ENCODE peak calls at places on chromosomes 3 and 15, in five cellular contexts. V is AG09309, G is OCI-LY7, U is fibroblast of villous mesenchyme, J is WTC11. K is an unnamed sample.

GRCh38 chr15:99447497-99448371 is 118.0 kb upstream of the MEF2A start:
- DNase-seq in V (no peak), G (peak), U (no peak), J (peak), K (peak)

GRCh38 chr15:72740202-72740601 is 43.4 kb downstream of the ADPGK start:
- DNase-seq in V (peak), G (peak), U (no peak), J (no peak), K (no peak)

GRCh38 chr15:62940755-62941361 is 101.7 kb upstream of the TPM1 start:
- DNase-seq in V (peak), G (no peak), U (peak), J (no peak), K (no peak)

GRCh38 chr3:140342668-140343067 is 335.2 kb upstream of the TRIM42 start:
- DNase-seq in V (no peak), G (no peak), U (no peak), J (no peak), K (no peak)

GRCh38 chr3:130992344-130992743 is 34.3 kb downstream of the ASTE1 start:
- DNase-seq in V (no peak), G (no peak), U (no peak), J (no peak), K (no peak)

GRCh38 chr15:48493763-48494225 is 151.7 kb downstream of the FBN1 start:
- DNase-seq in V (no peak), G (no peak), U (no peak), J (no peak), K (no peak)

GRCh38 chr15:67127925-67128324 is 62.5 kb downstream of the SMAD3 start:
- DNase-seq in V (peak), G (no peak), U (peak), J (no peak), K (no peak)

GRCh38 chr3:147341727-147342126 is 64.6 kb downstream of the ZIC4 start:
- DNase-seq in V (no peak), G (no peak), U (no peak), J (peak), K (no peak)

GRCh38 chr3:38828681-38829080 is 12.7 kb upstream of the SCN10A start:
- DNase-seq in V (no peak), G (no peak), U (no peak), J (no peak), K (no peak)

GRCh38 chr3:107798381-107798780 is 275.6 kb downstream of the BBX start:
- DNase-seq in V (no peak), G (no peak), U (peak), J (no peak), K (no peak)

GRCh38 chr3:53597136-53597915 is 102.9 kb downstream of the CACNA1D start:
- DNase-seq in V (no peak), G (no peak), U (no peak), J (no peak), K (no peak)

GRCh38 chr15:76337047-76337738 is 620 bp downstream of the ISL2 start:
- DNase-seq in V (no peak), G (peak), U (peak), J (no peak), K (peak)

GRCh38 chr3:133413166-133414020 is 13.5 kb downstream of the BFSP2 start:
- DNase-seq in V (no peak), G (no peak), U (peak), J (no peak), K (no peak)

GRCh38 chr15:61974759-61975158 is 85.5 kb downstream of the VPS13C start:
- DNase-seq in V (peak), G (no peak), U (peak), J (no peak), K (no peak)

GRCh38 chr15:78103406-78104118 is 11.2 kb downstream of the SH2D7 start:
- DNase-seq in V (no peak), G (peak), U (no peak), J (no peak), K (no peak)

GRCh38 chr15:85531083-85531482 is 150.7 kb downstream of the AKAP13 start:
- DNase-seq in V (no peak), G (no peak), U (peak), J (no peak), K (no peak)

GRCh38 chr3:185976977-185977678 is 39.3 kb upstream of the TRA2B start:
- DNase-seq in V (no peak), G (peak), U (peak), J (peak), K (peak)

GRCh38 chr3:125079675-125080045 is 23.9 kb upstream of the HEG1 start:
- DNase-seq in V (no peak), G (no peak), U (peak), J (no peak), K (no peak)

GRCh38 chr15:31341501-31342195 is 15.0 kb downstream of the KLF13 start:
- DNase-seq in V (no peak), G (peak), U (no peak), J (no peak), K (no peak)

GRCh38 chr3:40718681-40719080 is 193.9 kb downstream of the ZNF621 start:
- DNase-seq in V (no peak), G (peak), U (no peak), J (no peak), K (no peak)

GRCh38 chr15:54353726-54354125 is 375.5 kb downstream of the UNC13C start:
- DNase-seq in V (no peak), G (no peak), U (no peak), J (no peak), K (no peak)

GRCh38 chr3:139521144-139521543 is 18.4 kb downstream of the RBP1 start:
- DNase-seq in V (no peak), G (no peak), U (no peak), J (no peak), K (no peak)

GRCh38 chr15:67915374-67916050 is 75.7 kb upstream of the RNU6-1 start:
- DNase-seq in V (no peak), G (no peak), U (peak), J (no peak), K (peak)

GRCh38 chr15:59532770-59533379 is 78.7 kb upstream of the GCNT3 start:
- DNase-seq in V (no peak), G (peak), U (peak), J (peak), K (peak)

GRCh38 chr3:185365281-185366211 is 2.6 kb downstream of the MAP3K13 start:
- DNase-seq in V (no peak), G (no peak), U (no peak), J (no peak), K (no peak)

GRCh38 chr3:140186421-140186920 is 251.5 kb downstream of the CLSTN2 start:
- DNase-seq in V (peak), G (no peak), U (peak), J (no peak), K (no peak)

GRCh38 chr15:60854858-60855568 is 374.1 kb downstream of the RORA start:
- DNase-seq in V (no peak), G (no peak), U (no peak), J (no peak), K (no peak)

GRCh38 chr3:100006570-100007271 is 107.6 kb downstream of the FILIP1L start:
- DNase-seq in V (no peak), G (no peak), U (peak), J (no peak), K (no peak)

GRCh38 chr15:33844186-33844585 is 124.1 kb upstream of the CHRM5 start:
- DNase-seq in V (no peak), G (no peak), U (no peak), J (no peak), K (no peak)

GRCh38 chr3:156160653-156161052 is 40.3 kb downstream of the KCNAB1 start:
- DNase-seq in V (no peak), G (no peak), U (no peak), J (no peak), K (no peak)

GRCh38 chr15:53811530-53811929 is 52.1 kb upstream of the WDR72 start:
- DNase-seq in V (no peak), G (peak), U (no peak), J (no peak), K (no peak)

GRCh38 chr3:132723551-132723950 is 1.3 kb upstream of the NPHP3 start:
- DNase-seq in V (no peak), G (no peak), U (no peak), J (no peak), K (no peak)

DNA sequence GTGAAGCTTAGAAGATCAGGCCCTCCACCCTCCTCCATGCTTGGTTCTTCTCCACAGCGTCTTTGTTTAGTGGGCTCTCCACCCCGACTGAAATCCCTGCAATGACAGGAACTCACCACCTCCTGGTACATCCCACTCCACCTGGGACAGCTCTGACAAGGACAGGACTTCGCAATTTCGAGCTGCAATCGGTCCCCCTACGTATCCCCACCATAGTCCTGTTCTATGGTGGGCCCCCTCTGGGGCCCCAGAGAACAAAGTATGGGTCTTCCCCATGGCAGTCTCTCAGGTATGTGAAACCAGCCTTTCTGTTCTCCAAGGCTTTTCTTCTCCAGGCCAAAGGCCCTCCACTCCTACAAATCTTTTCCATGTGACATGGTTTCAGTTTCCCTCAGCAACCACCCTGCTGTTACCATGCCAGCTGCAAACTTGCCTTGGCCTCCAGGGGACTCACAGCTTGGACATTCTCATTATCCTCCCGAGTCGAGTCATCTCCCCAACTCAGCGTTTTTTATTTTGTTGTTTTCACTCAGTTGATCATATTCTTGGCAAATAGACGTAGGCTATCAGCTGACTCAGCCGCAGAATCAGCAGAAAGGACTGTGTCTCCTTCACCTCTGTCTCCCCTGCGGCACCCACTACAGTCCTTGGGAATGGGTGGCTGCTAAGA is 233.3 kb downstream of the OPA1 start:
- DNase-seq in V (no peak), G (no peak), U (peak), J (no peak), K (no peak)
- TF ChIP-seq CTCF in V (no peak), G (no peak), U (peak), J (no peak), K (no peak)

GRCh38 chr3:86989611-86990010 is 1.3 kb downstream of the VGLL3 start:
- DNase-seq in V (no peak), G (no peak), U (no peak), J (no peak), K (no peak)

GRCh38 chr3:86990171-86990733 is 697 bp downstream of the VGLL3 start:
- DNase-seq in V (no peak), G (no peak), U (no peak), J (peak), K (peak)

GRCh38 chr3:86990734-86991481 is at the start of gene VGLL3:
- DNase-seq in V (no peak), G (no peak), U (peak), J (peak), K (peak)

GRCh38 chr3:86991840-86992430 is 986 bp upstream of the VGLL3 start:
- DNase-seq in V (no peak), G (no peak), U (no peak), J (no peak), K (no peak)

DNA sequence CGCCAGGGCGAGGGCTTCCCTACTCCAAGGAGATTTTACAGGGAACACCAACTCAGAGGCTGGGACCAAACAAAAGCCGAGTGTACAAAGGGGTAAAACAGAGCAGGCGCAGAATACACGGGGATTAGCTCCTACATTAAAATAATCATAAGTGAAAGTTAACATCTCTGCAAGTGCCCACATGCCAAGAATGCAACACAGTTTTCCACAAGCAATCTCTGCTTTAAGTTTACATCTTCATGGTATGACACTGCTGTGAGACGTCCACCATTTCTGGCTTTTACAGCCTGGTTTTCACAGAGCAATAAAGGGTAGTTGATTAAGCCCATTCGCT is 500 bp upstream of the VGLL3 start:
- DNase-seq in V (no peak), G (no peak), U (peak), J (no peak), K (no peak)
- TF ChIP-seq CTCF in V (no peak), G (no peak), U (no peak), J (no peak), K (no peak)

GRCh38 chr15:58080398-58080797 is 14.9 kb upstream of the ALDH1A2 start:
- DNase-seq in V (no peak), G (no peak), U (no peak), J (no peak), K (no peak)

GRCh38 chr15:58074452-58074851 is 8.9 kb upstream of the ALDH1A2 start:
- DNase-seq in V (no peak), G (peak), U (no peak), J (no peak), K (no peak)

GRCh38 chr15:58078591-58078990 is 13.1 kb upstream of the ALDH1A2 start:
- DNase-seq in V (no peak), G (no peak), U (no peak), J (no peak), K (no peak)

GRCh38 chr15:58081446-58081845 is 15.9 kb upstream of the ALDH1A2 start:
- DNase-seq in V (peak), G (no peak), U (peak), J (no peak), K (no peak)

GRCh38 chr15:58077427-58077826 is 11.9 kb upstream of the ALDH1A2 start:
- DNase-seq in V (no peak), G (peak), U (no peak), J (no peak), K (no peak)
- TF ChIP-seq CTCF in V (no peak), G (peak), U (peak), J (no peak), K (peak)

DNA sequence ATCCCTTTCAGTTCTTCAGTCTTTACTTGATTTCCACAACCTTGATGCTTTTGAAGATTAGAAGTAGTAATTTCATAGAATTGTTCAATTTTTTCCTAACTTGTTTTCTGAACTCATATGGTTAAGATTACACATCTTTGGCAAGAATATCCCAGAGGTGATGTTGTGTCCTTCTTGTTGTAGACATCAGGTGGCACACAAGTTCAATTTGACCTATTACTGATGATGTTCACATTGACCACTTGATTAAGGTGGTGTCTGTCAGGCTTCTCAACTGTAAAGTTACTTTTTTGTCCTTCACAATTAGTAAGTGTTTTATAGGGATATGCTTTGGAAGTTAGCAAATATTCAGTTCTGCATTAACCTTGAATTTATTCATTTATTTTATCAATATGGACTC is 34.6 kb upstream of the THRB start:
- DNase-seq in V (no peak), G (no peak), U (no peak), J (no peak), K (no peak)
- TF ChIP-seq CTCF in V (no peak), G (no peak), U (no peak), J (no peak), K (no peak)

GRCh38 chr3:44206862-44207652 is 34.6 kb upstream of the TOPAZ1 start:
- DNase-seq in V (no peak), G (no peak), U (no peak), J (no peak), K (no peak)
- TF ChIP-seq CTCF in V (no peak), G (no peak), U (no peak), J (no peak), K (no peak)

GRCh38 chr3:112084980-112085697 is 1.1 kb upstream of the C3orf52 start:
- DNase-seq in V (no peak), G (no peak), U (no peak), J (no peak), K (no peak)

GRCh38 chr3:112087746-112088145 is 1.6 kb downstream of the C3orf52 start:
- DNase-seq in V (no peak), G (no peak), U (no peak), J (no peak), K (no peak)

GRCh38 chr3:112086857-112087524 is 802 bp downstream of the C3orf52 start:
- DNase-seq in V (no peak), G (no peak), U (peak), J (no peak), K (peak)

GRCh38 chr3:112088944-112089343 is 2.8 kb downstream of the C3orf52 start:
- DNase-seq in V (no peak), G (no peak), U (no peak), J (no peak), K (no peak)

DNA sequence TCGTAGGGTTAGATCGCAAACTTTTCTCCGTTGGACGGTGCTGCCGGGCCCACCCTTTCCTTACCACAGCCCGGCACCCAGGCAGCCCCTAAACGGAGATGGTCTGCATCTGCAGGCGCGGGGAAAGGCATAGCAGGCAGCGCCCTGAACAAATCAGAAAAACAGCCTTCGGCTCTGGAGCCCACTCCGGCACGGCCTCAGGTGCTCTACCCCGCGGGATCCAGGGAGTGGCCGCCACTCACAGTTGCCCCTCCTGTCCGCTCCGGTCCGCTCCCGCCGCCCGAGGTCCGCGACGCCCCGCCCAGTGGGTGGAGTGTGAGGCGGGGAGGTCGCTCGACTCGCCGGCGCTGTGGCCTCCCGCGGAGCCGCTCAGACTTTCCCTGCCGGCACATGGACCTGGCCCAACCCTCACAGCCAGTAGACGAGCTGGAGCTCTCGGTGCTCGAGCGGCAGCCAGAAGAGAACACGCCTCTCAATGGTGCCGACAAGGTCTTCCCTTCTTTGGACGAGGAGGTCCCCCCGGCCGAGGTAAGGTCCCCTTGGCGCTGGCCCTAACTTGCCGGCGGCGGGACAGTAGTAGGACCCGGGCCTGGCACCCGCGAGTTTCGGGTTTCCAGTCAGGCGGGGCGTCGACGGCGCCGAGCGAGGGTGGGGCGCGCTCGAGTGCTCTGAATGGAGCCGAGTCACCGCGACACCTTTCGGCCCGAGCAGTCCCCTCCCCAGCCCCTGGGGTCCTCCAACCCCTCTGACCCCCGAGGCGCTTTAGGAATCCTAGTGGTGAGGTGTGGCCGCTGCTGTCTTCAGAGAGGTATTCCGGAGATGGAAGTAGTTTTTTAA is at the start of gene C3orf52:
- DNase-seq in V (no peak), G (peak), U (peak), J (peak), K (peak)
- TF ChIP-seq CTCF in V (no peak), G (no peak), U (peak), J (no peak), K (peak)

GRCh38 chr3:26962419-26963355 is 340.1 kb downstream of the LRRC3B start:
- DNase-seq in V (no peak), G (no peak), U (no peak), J (no peak), K (no peak)

GRCh38 chr3:26964313-26964712 is 341.7 kb downstream of the LRRC3B start:
- DNase-seq in V (no peak), G (no peak), U (no peak), J (no peak), K (no peak)

GRCh38 chr3:26964836-26965235 is 342.3 kb downstream of the LRRC3B start:
- DNase-seq in V (no peak), G (no peak), U (no peak), J (no peak), K (no peak)

GRCh38 chr3:26960382-26960781 is 337.8 kb downstream of the LRRC3B start:
- DNase-seq in V (no peak), G (no peak), U (no peak), J (no peak), K (no peak)

GRCh38 chr3:26963356-26963742 is 340.8 kb downstream of the LRRC3B start:
- DNase-seq in V (no peak), G (no peak), U (no peak), J (no peak), K (no peak)
- TF ChIP-seq CTCF in V (no peak), G (peak), U (no peak), J (no peak), K (peak)

DNA sequence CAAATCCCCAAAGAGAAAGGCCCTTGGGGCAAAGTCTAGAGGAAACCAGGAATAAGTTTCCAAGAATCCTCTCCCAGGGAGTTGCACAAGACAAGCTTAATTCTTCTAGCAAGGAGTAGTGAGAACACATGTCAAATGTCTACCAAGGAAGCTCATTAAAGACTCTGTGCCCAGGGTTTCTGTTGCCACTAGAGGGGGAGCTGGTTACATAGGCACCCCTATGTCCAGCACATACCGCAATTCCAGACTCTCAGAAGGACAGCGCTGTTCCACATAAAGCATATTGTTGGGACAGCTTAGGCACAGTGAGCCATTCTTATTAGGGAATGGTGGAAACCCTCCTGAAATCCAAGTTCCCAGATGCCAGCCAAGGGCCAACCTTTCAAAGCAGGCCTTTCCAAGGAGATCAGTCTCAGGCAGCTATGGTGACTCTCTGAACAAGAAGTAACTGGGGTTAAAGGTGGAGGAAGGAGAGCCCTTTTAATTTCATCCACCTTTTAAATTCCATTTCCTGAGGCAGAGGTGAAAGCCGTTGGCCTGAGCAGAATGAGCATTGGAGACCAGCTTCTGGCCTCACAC is 194.1 kb downstream of the UACA start:
- DNase-seq in V (peak), G (no peak), U (peak), J (no peak), K (no peak)
- TF ChIP-seq CTCF in V (peak), G (peak), U (peak), J (no peak), K (peak)

K was measured in nephron progenitor cell.